ENCODE peak calls at places on chromosomes 2 and 18, in six cellular contexts. One of them, this sample, is unnamed.

GRCh38 chr2:209458018-209458979 is 34.5 kb downstream of the MAP2 start:
- DNase-seq in choroid plexus epithelial cell: peak; percentile 54
- DNase-seq in EH: no peak
- DNase-seq in stromal cell of bone marrow: no peak
- DNase-seq in mesenteric fat pad: no peak
- DNase-seq in tibial nerve: no peak
- DNase-seq in this sample: no peak

GRCh38 chr2:139916822-139917221 is 1136.6 kb upstream of the NXPH2 start:
- DNase-seq in mesenteric fat pad: no peak
- DNase-seq in stromal cell of bone marrow: no peak
- DNase-seq in tibial nerve: no peak
- DNase-seq in choroid plexus epithelial cell: no peak
- DNase-seq in EH: no peak
- DNase-seq in this sample: no peak

GRCh38 chr2:130744287-130745117 is 10.8 kb upstream of the AMER3 start:
- DNase-seq in EH: no peak
- DNase-seq in mesenteric fat pad: no peak
- DNase-seq in tibial nerve: no peak
- DNase-seq in choroid plexus epithelial cell: no peak
- DNase-seq in stromal cell of bone marrow: no peak
- DNase-seq in this sample: peak; percentile 72

GRCh38 chr2:73297151-73297559 is 3.8 kb upstream of the EGR4 start:
- DNase-seq in tibial nerve: no peak
- DNase-seq in EH: peak; percentile 54
- DNase-seq in mesenteric fat pad: no peak
- DNase-seq in stromal cell of bone marrow: no peak
- DNase-seq in choroid plexus epithelial cell: peak; percentile 27
- DNase-seq in this sample: no peak

GRCh38 chr2:236607471-236608307 is 38.1 kb downstream of the ACKR3 start:
- DNase-seq in mesenteric fat pad: no peak
- DNase-seq in EH: peak; percentile 60
- DNase-seq in tibial nerve: no peak
- DNase-seq in choroid plexus epithelial cell: peak; percentile 89
- DNase-seq in stromal cell of bone marrow: peak; percentile 3
- DNase-seq in this sample: no peak

GRCh38 chr2:237390235-237390634 is 23.7 kb downstream of the COL6A3 start:
- DNase-seq in stromal cell of bone marrow: no peak
- DNase-seq in EH: peak; percentile 38
- DNase-seq in mesenteric fat pad: no peak
- DNase-seq in tibial nerve: no peak
- DNase-seq in choroid plexus epithelial cell: no peak
- DNase-seq in this sample: no peak

GRCh38 chr2:73084971-73085370 is 13.5 kb upstream of the SFXN5 start:
- DNase-seq in choroid plexus epithelial cell: no peak
- DNase-seq in stromal cell of bone marrow: no peak
- DNase-seq in tibial nerve: no peak
- DNase-seq in EH: no peak
- DNase-seq in mesenteric fat pad: no peak
- DNase-seq in this sample: no peak

GRCh38 chr18:13725566-13726227 is 661 bp downstream of the FAM210A start:
- DNase-seq in tibial nerve: no peak
- DNase-seq in EH: peak; percentile 22
- DNase-seq in mesenteric fat pad: no peak
- DNase-seq in stromal cell of bone marrow: no peak
- DNase-seq in choroid plexus epithelial cell: peak; percentile 12
- DNase-seq in this sample: peak; percentile 75

GRCh38 chr2:98188351-98189046 is 101.5 kb downstream of the VWA3B start:
- DNase-seq in tibial nerve: no peak
- DNase-seq in mesenteric fat pad: no peak
- DNase-seq in choroid plexus epithelial cell: peak; percentile 28
- DNase-seq in EH: peak; percentile 6
- DNase-seq in stromal cell of bone marrow: no peak
- DNase-seq in this sample: no peak

GRCh38 chr2:23283653-23284052 is 101.3 kb upstream of the KLHL29 start:
- DNase-seq in mesenteric fat pad: no peak
- DNase-seq in EH: peak; percentile 63
- DNase-seq in stromal cell of bone marrow: no peak
- DNase-seq in choroid plexus epithelial cell: peak; percentile 23
- DNase-seq in tibial nerve: no peak
- DNase-seq in this sample: no peak

GRCh38 chr2:75587954-75588587 is 27.3 kb upstream of the EVA1A start:
- DNase-seq in stromal cell of bone marrow: peak; percentile 67
- DNase-seq in tibial nerve: no peak
- DNase-seq in EH: peak; percentile 81
- DNase-seq in choroid plexus epithelial cell: peak; percentile 69
- DNase-seq in mesenteric fat pad: no peak
- DNase-seq in this sample: no peak

GRCh38 chr2:177464549-177464948 is 72.0 kb downstream of the AGPS start:
- DNase-seq in choroid plexus epithelial cell: peak; percentile 74
- DNase-seq in stromal cell of bone marrow: no peak
- DNase-seq in tibial nerve: no peak
- DNase-seq in EH: peak; percentile 34
- DNase-seq in mesenteric fat pad: no peak
- DNase-seq in this sample: no peak

GRCh38 chr2:170848587-170848986 is 31.9 kb downstream of the GAD1 start:
- DNase-seq in choroid plexus epithelial cell: peak; percentile 80
- DNase-seq in EH: peak; percentile 82
- DNase-seq in mesenteric fat pad: no peak
- DNase-seq in tibial nerve: no peak
- DNase-seq in stromal cell of bone marrow: peak; percentile 65
- DNase-seq in this sample: no peak

GRCh38 chr2:20469595-20469994 is 22.7 kb downstream of the RHOB start:
- DNase-seq in choroid plexus epithelial cell: no peak
- DNase-seq in mesenteric fat pad: peak; percentile 60
- DNase-seq in tibial nerve: no peak
- DNase-seq in stromal cell of bone marrow: no peak
- DNase-seq in EH: no peak
- DNase-seq in this sample: peak; percentile 24

GRCh38 chr2:109409347-109410020 is 204.3 kb downstream of the SEPTIN10 start:
- DNase-seq in tibial nerve: no peak
- DNase-seq in EH: no peak
- DNase-seq in choroid plexus epithelial cell: no peak
- DNase-seq in mesenteric fat pad: no peak
- DNase-seq in stromal cell of bone marrow: no peak
- DNase-seq in this sample: no peak

GRCh38 chr2:226790006-226790405 is 9.6 kb downstream of the IRS1 start:
- DNase-seq in tibial nerve: no peak
- DNase-seq in mesenteric fat pad: no peak
- DNase-seq in EH: peak; percentile 9
- DNase-seq in stromal cell of bone marrow: no peak
- DNase-seq in choroid plexus epithelial cell: peak; percentile 57
- DNase-seq in this sample: no peak

GRCh38 chr2:2796207-2796606 is 465.1 kb upstream of the MYT1L start:
- DNase-seq in choroid plexus epithelial cell: no peak
- DNase-seq in EH: no peak
- DNase-seq in stromal cell of bone marrow: no peak
- DNase-seq in mesenteric fat pad: peak; percentile 69
- DNase-seq in tibial nerve: no peak
- DNase-seq in this sample: no peak

GRCh38 chr2:9889812-9890261 is 46.6 kb downstream of the TAF1B start:
- DNase-seq in stromal cell of bone marrow: no peak
- DNase-seq in choroid plexus epithelial cell: peak; percentile 40
- DNase-seq in mesenteric fat pad: no peak
- DNase-seq in EH: no peak
- DNase-seq in tibial nerve: no peak
- DNase-seq in this sample: no peak

GRCh38 chr18:77711096-77711495 is 461.4 kb downstream of the GALR1 start:
- DNase-seq in tibial nerve: no peak
- DNase-seq in choroid plexus epithelial cell: peak; percentile 17
- DNase-seq in stromal cell of bone marrow: no peak
- DNase-seq in EH: no peak
- DNase-seq in mesenteric fat pad: no peak
- DNase-seq in this sample: no peak

GRCh38 chr18:48139427-48140347 is 209.2 kb upstream of the SMAD2 start:
- DNase-seq in stromal cell of bone marrow: no peak
- DNase-seq in tibial nerve: no peak
- DNase-seq in mesenteric fat pad: no peak
- DNase-seq in EH: no peak
- DNase-seq in choroid plexus epithelial cell: peak; percentile 7
- DNase-seq in this sample: peak; percentile 81

GRCh38 chr2:45498661-45499550 is 112.2 kb downstream of the SRBD1 start:
- DNase-seq in mesenteric fat pad: no peak
- DNase-seq in tibial nerve: no peak
- DNase-seq in choroid plexus epithelial cell: no peak
- DNase-seq in EH: no peak
- DNase-seq in stromal cell of bone marrow: no peak
- DNase-seq in this sample: no peak

GRCh38 chr2:6011871-6012380 is 319.7 kb downstream of the SOX11 start:
- DNase-seq in stromal cell of bone marrow: no peak
- DNase-seq in EH: no peak
- DNase-seq in tibial nerve: no peak
- DNase-seq in mesenteric fat pad: no peak
- DNase-seq in choroid plexus epithelial cell: no peak
- DNase-seq in this sample: no peak

GRCh38 chr18:80169607-80170006 is 60.5 kb downstream of the ADNP2 start:
- DNase-seq in stromal cell of bone marrow: no peak
- DNase-seq in mesenteric fat pad: no peak
- DNase-seq in EH: no peak
- DNase-seq in choroid plexus epithelial cell: no peak
- DNase-seq in tibial nerve: no peak
- DNase-seq in this sample: no peak

GRCh38 chr2:98601532-98602132 is 6.7 kb downstream of the COA5 start:
- DNase-seq in mesenteric fat pad: no peak
- DNase-seq in tibial nerve: no peak
- DNase-seq in stromal cell of bone marrow: no peak
- DNase-seq in EH: peak; percentile 54
- DNase-seq in choroid plexus epithelial cell: peak; percentile 75
- DNase-seq in this sample: no peak

GRCh38 chr2:16425462-16426336 is 239.9 kb downstream of the CYRIA start:
- DNase-seq in stromal cell of bone marrow: no peak
- DNase-seq in mesenteric fat pad: no peak
- DNase-seq in tibial nerve: no peak
- DNase-seq in EH: no peak
- DNase-seq in choroid plexus epithelial cell: no peak
- DNase-seq in this sample: no peak

GRCh38 chr2:120765911-120766757 is 30.5 kb downstream of the GLI2 start:
- DNase-seq in stromal cell of bone marrow: peak; percentile 60
- DNase-seq in tibial nerve: peak; percentile 25
- DNase-seq in EH: peak; percentile 94
- DNase-seq in choroid plexus epithelial cell: peak; percentile 97
- DNase-seq in mesenteric fat pad: no peak
- DNase-seq in this sample: peak; percentile 87

GRCh38 chr2:236982693-236983092 is 103.0 kb upstream of the COPS8 start:
- DNase-seq in EH: no peak
- DNase-seq in stromal cell of bone marrow: no peak
- DNase-seq in tibial nerve: no peak
- DNase-seq in mesenteric fat pad: peak; percentile 26
- DNase-seq in choroid plexus epithelial cell: no peak
- DNase-seq in this sample: no peak

GRCh38 chr2:105888625-105889024 is 143.9 kb downstream of the NCK2 start:
- DNase-seq in EH: no peak
- DNase-seq in mesenteric fat pad: no peak
- DNase-seq in choroid plexus epithelial cell: peak; percentile 23
- DNase-seq in tibial nerve: no peak
- DNase-seq in stromal cell of bone marrow: no peak
- DNase-seq in this sample: no peak

GRCh38 chr2:190405069-190405468 is 3.1 kb upstream of the MFSD6 start:
- DNase-seq in mesenteric fat pad: no peak
- DNase-seq in choroid plexus epithelial cell: no peak
- DNase-seq in EH: no peak
- DNase-seq in tibial nerve: no peak
- DNase-seq in stromal cell of bone marrow: no peak
- DNase-seq in this sample: no peak

GRCh38 chr2:152467677-152468406 is 132.9 kb downstream of the FMNL2 start:
- DNase-seq in choroid plexus epithelial cell: no peak
- DNase-seq in EH: no peak
- DNase-seq in tibial nerve: no peak
- DNase-seq in mesenteric fat pad: no peak
- DNase-seq in stromal cell of bone marrow: no peak
- DNase-seq in this sample: no peak

GRCh38 chr2:146844226-146844990 is 1000.4 kb upstream of the ACVR2A start:
- DNase-seq in tibial nerve: no peak
- DNase-seq in mesenteric fat pad: no peak
- DNase-seq in choroid plexus epithelial cell: peak; percentile 70
- DNase-seq in stromal cell of bone marrow: peak; percentile 18
- DNase-seq in EH: no peak
- DNase-seq in this sample: no peak

GRCh38 chr2:72263781-72264060 is 116.1 kb upstream of the CYP26B1 start:
- DNase-seq in stromal cell of bone marrow: no peak
- DNase-seq in tibial nerve: no peak
- DNase-seq in mesenteric fat pad: no peak
- DNase-seq in EH: peak; percentile 25
- DNase-seq in choroid plexus epithelial cell: peak; percentile 25
- DNase-seq in this sample: no peak

GRCh38 chr18:51168031-51168742 is 29.3 kb downstream of the MEX3C start:
- DNase-seq in tibial nerve: no peak
- DNase-seq in mesenteric fat pad: no peak
- DNase-seq in choroid plexus epithelial cell: peak; percentile 32
- DNase-seq in stromal cell of bone marrow: no peak
- DNase-seq in EH: no peak
- DNase-seq in this sample: no peak

GRCh38 chr18:54780285-54780861 is 47.9 kb upstream of the RAB27B start:
- DNase-seq in EH: no peak
- DNase-seq in choroid plexus epithelial cell: no peak
- DNase-seq in mesenteric fat pad: no peak
- DNase-seq in tibial nerve: no peak
- DNase-seq in stromal cell of bone marrow: no peak
- DNase-seq in this sample: no peak

GRCh38 chr2:20235655-20236302 is 10.8 kb upstream of the SDC1 start:
- DNase-seq in mesenteric fat pad: no peak
- DNase-seq in tibial nerve: no peak
- DNase-seq in choroid plexus epithelial cell: no peak
- DNase-seq in EH: no peak
- DNase-seq in stromal cell of bone marrow: no peak
- DNase-seq in this sample: no peak